ENCODE peak calls at places on chromosome 14, in four cellular contexts. C is amniotic epithelial cell, T is NCI-H1092, Z is HCEC 1CT. M is an unnamed sample.

GRCh38 chr14:53929871-53930685 is 26.5 kb downstream of the BMP4 start:
- DNase-seq in C (no peak), T (peak; percentile 26), Z (no peak), M (peak; percentile 52)

GRCh38 chr14:53509227-53509822 is 356.2 kb upstream of the DDHD1 start:
- DNase-seq in C (peak; percentile 81), T (no peak), Z (peak; percentile 13), M (no peak)

GRCh38 chr14:77603031-77603430 is 13.4 kb downstream of the SPTLC2 start:
- DNase-seq in C (no peak), T (no peak), Z (no peak), M (no peak)

GRCh38 chr14:105501504-105502291 is 10.7 kb downstream of the TEDC1 start:
- DNase-seq in C (no peak), T (no peak), Z (no peak), M (no peak)

GRCh38 chr14:96055065-96055752 is 16.0 kb downstream of the C14orf132 start:
- DNase-seq in C (no peak), T (no peak), Z (peak; percentile 17), M (peak; percentile 6)

GRCh38 chr14:72804653-72805180 is 89.2 kb downstream of the DPF3 start:
- DNase-seq in C (no peak), T (no peak), Z (no peak), M (no peak)

GRCh38 chr14:98900721-98901272 is 371.2 kb downstream of the BCL11B start:
- DNase-seq in C (no peak), T (no peak), Z (no peak), M (no peak)

GRCh38 chr14:98226411-98226810 is 1045.6 kb downstream of the BCL11B start:
- DNase-seq in C (no peak), T (no peak), Z (no peak), M (no peak)

M was measured in stimulated activated CD8-positive, alpha-beta memory T cell treated with anti-CD3 and anti-CD28 coated beads, Interleukin-4, amount 100 ng/mL, for 48 hours.